ENCODE peak calls at places on chromosome 20, in seven cellular contexts. X, J, A, G, N, K and W are unnamed samples.

GRCh38 chr20:13419445-13419844 is 198.4 kb downstream of the ISM1 start:
- DNase-seq in X (no peak), J (no peak), A (no peak), G (no peak), N (no peak), K (no peak), W (no peak)

GRCh38 chr20:56181593-56181992 is 66.9 kb upstream of the MC3R start:
- DNase-seq in X (no peak), J (no peak), A (no peak), G (no peak), N (no peak), K (no peak), W (no peak)

GRCh38 chr20:21114584-21114983 is 8.4 kb upstream of the LINC00237 start:
- DNase-seq in X (no peak), J (no peak), A (no peak), G (no peak), N (no peak), K (no peak), W (no peak)

GRCh38 chr20:4795394-4795793 is 73.7 kb downstream of the PRND start:
- DNase-seq in X (no peak), J (no peak), A (peak; percentile 51), G (peak; percentile 87), N (peak; percentile 77), K (no peak), W (no peak)

GRCh38 chr20:63850689-63851547 is 10.4 kb upstream of the ABHD16B start:
- DNase-seq in X (no peak), J (no peak), A (no peak), G (no peak), N (no peak), K (no peak), W (no peak)

GRCh38 chr20:5729348-5729747 is 20.9 kb upstream of the SHLD1 start:
- DNase-seq in X (no peak), J (no peak), A (peak; percentile 80), G (no peak), N (no peak), K (no peak), W (no peak)

GRCh38 chr20:58436868-58437645 is 48.0 kb downstream of the VAPB start:
- DNase-seq in X (peak; percentile 50), J (no peak), A (no peak), G (no peak), N (no peak), K (no peak), W (no peak)

GRCh38 chr20:59808729-59809381 is 124.6 kb downstream of the SYCP2 start:
- DNase-seq in X (no peak), J (no peak), A (no peak), G (no peak), N (no peak), K (no peak), W (no peak)

GRCh38 chr20:53891306-53891894 is 179.0 kb downstream of the BCAS1 start:
- DNase-seq in X (no peak), J (no peak), A (peak; percentile 91), G (no peak), N (no peak), K (no peak), W (no peak)

GRCh38 chr20:3045042-3045815 is 623 bp upstream of the MRPS26 start:
- DNase-seq in X (peak; percentile 78), J (peak; percentile 37), A (peak; percentile 54), G (peak; percentile 83), N (no peak), K (no peak), W (no peak)

GRCh38 chr20:54494303-54495006 is 19.1 kb downstream of the DOK5 start:
- DNase-seq in X (no peak), J (no peak), A (no peak), G (no peak), N (no peak), K (no peak), W (no peak)

GRCh38 chr20:52569201-52569600 is 377.6 kb upstream of the ZFP64 start:
- DNase-seq in X (no peak), J (no peak), A (peak; percentile 11), G (no peak), N (no peak), K (no peak), W (no peak)

GRCh38 chr20:8492182-8492581 is 360.1 kb downstream of the PLCB1 start:
- DNase-seq in X (no peak), J (no peak), A (no peak), G (no peak), N (no peak), K (no peak), W (no peak)

GRCh38 chr20:4563534-4563933 is 158.2 kb upstream of the PRND start:
- DNase-seq in X (peak; percentile 69), J (no peak), A (peak; percentile 62), G (peak; percentile 61), N (peak; percentile 18), K (no peak), W (no peak)

GRCh38 chr20:52190437-52191131 is 995 bp downstream of the ZFP64 start:
- DNase-seq in X (peak; percentile 46), J (peak; percentile 1), A (peak; percentile 28), G (peak; percentile 58), N (peak; percentile 8), K (no peak), W (no peak)

GRCh38 chr20:41136336-41136694 is 1.0 kb upstream of the PLCG1 start:
- DNase-seq in X (no peak), J (no peak), A (no peak), G (no peak), N (no peak), K (no peak), W (no peak)

GRCh38 chr20:5928831-5929715 is 21.3 kb downstream of the TRMT6 start:
- DNase-seq in X (no peak), J (no peak), A (peak; percentile 12), G (no peak), N (no peak), K (no peak), W (no peak)

GRCh38 chr20:50726955-50727791 is 4.2 kb upstream of the PARD6B start:
- DNase-seq in X (no peak), J (no peak), A (no peak), G (no peak), N (no peak), K (no peak), W (no peak)

GRCh38 chr20:45391559-45391958 is 13.4 kb upstream of the TP53TG5 start:
- DNase-seq in X (no peak), J (no peak), A (no peak), G (no peak), N (no peak), K (no peak), W (no peak)

GRCh38 chr20:63625771-63626423 is 1.0 kb downstream of the GMEB2 start:
- DNase-seq in X (peak; percentile 56), J (no peak), A (peak; percentile 8), G (peak; percentile 27), N (no peak), K (no peak), W (no peak)

GRCh38 chr20:63627129-63627699 is 313 bp upstream of the GMEB2 start:
- DNase-seq in X (peak; percentile 99), J (no peak), A (peak; percentile 93), G (peak; percentile 99), N (peak; percentile 87), K (peak; percentile 78), W (peak; percentile 90)

GRCh38 chr20:41245086-41245707 is 72.3 kb downstream of the ZHX3 start:
- DNase-seq in X (no peak), J (no peak), A (peak; percentile 24), G (no peak), N (no peak), K (no peak), W (peak; percentile 75)

GRCh38 chr20:38649275-38649891 is 47.8 kb downstream of the ARHGAP40 start:
- DNase-seq in X (peak; percentile 57), J (no peak), A (peak; percentile 16), G (peak; percentile 20), N (no peak), K (no peak), W (peak; percentile 43)

GRCh38 chr20:45878076-45878731 is 2.8 kb upstream of the ZSWIM1 start:
- DNase-seq in X (no peak), J (no peak), A (no peak), G (peak; percentile 39), N (no peak), K (no peak), W (no peak)

GRCh38 chr20:33673411-33674293 is 576 bp downstream of the NECAB3 start:
- DNase-seq in X (no peak), J (no peak), A (no peak), G (no peak), N (no peak), K (no peak), W (no peak)

GRCh38 chr20:3074812-3075211 is 3.4 kb downstream of the OXT start:
- DNase-seq in X (no peak), J (no peak), A (no peak), G (no peak), N (no peak), K (no peak), W (no peak)

GRCh38 chr20:56924316-56924975 is 295.3 kb downstream of the TFAP2C start:
- DNase-seq in X (no peak), J (no peak), A (no peak), G (no peak), N (no peak), K (no peak), W (no peak)

GRCh38 chr20:48916699-48917098 is 4.8 kb upstream of the ARFGEF2 start:
- DNase-seq in X (no peak), J (no peak), A (no peak), G (no peak), N (no peak), K (no peak), W (no peak)

GRCh38 chr20:44576297-44576696 is 6.1 kb upstream of the PKIG start:
- DNase-seq in X (no peak), J (peak; percentile 60), A (peak; percentile 83), G (no peak), N (peak; percentile 67), K (no peak), W (no peak)

GRCh38 chr20:1832634-1833033 is 62.6 kb upstream of the SIRPA start:
- DNase-seq in X (no peak), J (no peak), A (no peak), G (no peak), N (no peak), K (no peak), W (no peak)

GRCh38 chr20:38132156-38132909 is 32.7 kb downstream of the TGM2 start:
- DNase-seq in X (no peak), J (no peak), A (no peak), G (no peak), N (no peak), K (no peak), W (no peak)

GRCh38 chr20:25084616-25085187 is 2.8 kb upstream of the VSX1 start:
- DNase-seq in X (no peak), J (no peak), A (no peak), G (no peak), N (no peak), K (no peak), W (no peak)

GRCh38 chr20:53028337-53029007 is 56.3 kb downstream of the TSHZ2 start:
- DNase-seq in X (no peak), J (no peak), A (no peak), G (no peak), N (no peak), K (no peak), W (no peak)

GRCh38 chr20:35270021-35270902 is 7.7 kb downstream of the MMP24OS start:
- DNase-seq in X (no peak), J (no peak), A (no peak), G (no peak), N (no peak), K (no peak), W (no peak)

GRCh38 chr20:34627458-34627857 is 49.4 kb downstream of the PIGU start:
- DNase-seq in X (no peak), J (no peak), A (no peak), G (no peak), N (no peak), K (no peak), W (no peak)

GRCh38 chr20:2932497-2932896 is 59.2 kb downstream of the PTPRA start:
- DNase-seq in X (no peak), J (no peak), A (no peak), G (no peak), N (no peak), K (no peak), W (peak; percentile 56)

GRCh38 chr20:37849169-37849568 is 53.8 kb upstream of the VSTM2L start:
- DNase-seq in X (no peak), J (no peak), A (no peak), G (no peak), N (no peak), K (no peak), W (no peak)

GRCh38 chr20:41630846-41631245 is 12.7 kb upstream of the CHD6 start:
- DNase-seq in X (no peak), J (no peak), A (no peak), G (no peak), N (no peak), K (no peak), W (no peak)